ENCODE peak calls at places on chromosomes 12 and 14, in eight cellular contexts. Y is mucosa of descending colon; P is activated T-cell treated with anti-CD3 and anti-CD28 coated beads for 48 hours; Z is iPS-NIHi11; T is mesenchymal stem cell; I is CD4-positive, alpha-beta memory T cell; F is fibroblast of the aortic adventitia; R is epithelial cell of esophagus. B is an unnamed sample.

GRCh38 chr12:69779928-69780327 is 41.3 kb downstream of the RAB3IP start:
- DNase-seq in Y (no peak), P (no peak), Z (peak), F (peak), T (peak), R (peak), I (no peak), B (no peak)

GRCh38 chr12:132257206-132257954 is 72.0 kb downstream of the GALNT9 start:
- DNase-seq in F (no peak), R (no peak), T (no peak), I (no peak), P (no peak), Z (no peak), Y (peak), B (no peak)

GRCh38 chr12:52217223-52217622 is 15.8 kb upstream of the KRT7 start:
- DNase-seq in Z (peak), P (no peak), T (peak), I (no peak), Y (peak), R (peak), F (no peak), B (peak)

GRCh38 chr12:24307716-24308335 is 358.4 kb upstream of the SOX5 start:
- DNase-seq in R (no peak), Z (no peak), P (no peak), Y (no peak), F (no peak), I (no peak), T (no peak), B (no peak)

GRCh38 chr14:61569783-61570182 is 125.5 kb upstream of the HIF1A start:
- DNase-seq in F (peak), Y (no peak), T (peak), P (no peak), I (peak), R (peak), Z (no peak), B (no peak)

GRCh38 chr12:4478933-4479332 is 33.3 kb upstream of the FGF6 start:
- DNase-seq in I (no peak), R (no peak), Y (no peak), Z (no peak), T (no peak), F (no peak), P (no peak), B (no peak)

GRCh38 chr14:57382283-57382682 is 8.1 kb upstream of the NAA30 start:
- DNase-seq in P (no peak), F (peak), Z (no peak), Y (no peak), R (peak), I (no peak), T (peak), B (no peak)

GRCh38 chr12:90854136-90854689 is 100.8 kb downstream of the CCER1 start:
- DNase-seq in P (no peak), F (peak), R (peak), Y (no peak), I (peak), Z (peak), T (peak), B (peak)

GRCh38 chr12:67991158-67991557 is 1.9 kb downstream of the IFNG-AS1 start:
- DNase-seq in R (no peak), I (peak), P (peak), F (no peak), Z (no peak), Y (peak), T (no peak), B (no peak)